ENCODE peak calls at places on chromosomes 4 and X, in four cellular contexts. T is Ammon's horn, G is EH, E is SJSA1. H is an unnamed sample.

GRCh38 chr4:86511590-86511989 is 82.5 kb upstream of the PTPN13 start:
- DNase-seq in T (no peak), G (no peak), E (no peak), H (no peak)

GRCh38 chr4:182862921-182863320 is 54.3 kb downstream of the DCTD start:
- DNase-seq in T (no peak), G (no peak), E (no peak), H (no peak)

GRCh38 chrX:19658030-19658429 is 142.7 kb upstream of the MAP3K15 start:
- DNase-seq in T (no peak), G (peak), E (no peak), H (no peak)

GRCh38 chrX:16658284-16658683 is 8.3 kb downstream of the S100G start:
- DNase-seq in T (no peak), G (peak), E (peak), H (no peak)

GRCh38 chrX:151393514-151393913 is 3.5 kb upstream of the VMA21 start:
- DNase-seq in T (no peak), G (no peak), E (no peak), H (no peak)

GRCh38 chr4:152920768-152921167 is 15.4 kb upstream of the FHDC1 start:
- DNase-seq in T (no peak), G (no peak), E (no peak), H (no peak)

GRCh38 chrX:30343206-30343605 is 34.0 kb upstream of the NR0B1 start:
- DNase-seq in T (no peak), G (no peak), E (no peak), H (no peak)

GRCh38 chrX:24479924-24480722 is 15.0 kb downstream of the PDK3 start:
- DNase-seq in T (peak), G (no peak), E (peak), H (peak)

GRCh38 chr4:84718699-84719098 is 135.8 kb downstream of the CDS1 start:
- DNase-seq in T (no peak), G (no peak), E (no peak), H (no peak)

GRCh38 chr4:133866328-133866699 is 335.3 kb downstream of the PABPC4L start:
- DNase-seq in T (no peak), G (no peak), E (peak), H (no peak)

GRCh38 chr4:3307486-3307885 is 14.7 kb downstream of the RGS12 start:
- DNase-seq in T (no peak), G (no peak), E (no peak), H (no peak)

GRCh38 chr4:40916218-40916555 is 166.4 kb downstream of the NSUN7 start:
- DNase-seq in T (peak), G (peak), E (no peak), H (no peak)

GRCh38 chr4:90951037-90951436 is 823.8 kb downstream of the CCSER1 start:
- DNase-seq in T (no peak), G (no peak), E (no peak), H (no peak)

GRCh38 chr4:22999419-22999818 is 306.7 kb downstream of the GBA3 start:
- DNase-seq in T (no peak), G (no peak), E (no peak), H (no peak)

GRCh38 chr4:87543835-87544461 is 14.8 kb upstream of the SPARCL1 start:
- DNase-seq in T (peak), G (peak), E (peak), H (peak)

GRCh38 chr4:47031713-47032404 is 492 bp downstream of the GABRB1 start:
- DNase-seq in T (peak), G (no peak), E (no peak), H (no peak)

GRCh38 chrX:10050481-10050880 is 83.3 kb downstream of the CLDN34 start:
- DNase-seq in T (no peak), G (no peak), E (no peak), H (no peak)

GRCh38 chr4:88219099-88219498 is 60.7 kb upstream of the ABCG2 start:
- DNase-seq in T (peak), G (peak), E (peak), H (peak)

GRCh38 chr4:98845960-98846359 is 83.0 kb downstream of the EIF4E start:
- DNase-seq in T (no peak), G (no peak), E (no peak), H (no peak)

GRCh38 chr4:183397741-183398297 is 46.6 kb upstream of the CDKN2AIP start:
- DNase-seq in T (no peak), G (no peak), E (no peak), H (no peak)

GRCh38 chrX:103585421-103586313 is at the start of gene TCEAL4:
- DNase-seq in T (peak), G (peak), E (peak), H (peak)

GRCh38 chr4:22500128-22500611 is 15.7 kb downstream of the ADGRA3 start:
- DNase-seq in T (no peak), G (no peak), E (no peak), H (no peak)

GRCh38 chr4:115489284-115489683 is 375.9 kb upstream of the NDST4 start:
- DNase-seq in T (no peak), G (no peak), E (no peak), H (no peak)

GRCh38 chrX:34810364-34810763 is 132.2 kb upstream of the FAM47B start:
- DNase-seq in T (no peak), G (peak), E (peak), H (no peak)

GRCh38 chr4:102627831-102628523 is 126.8 kb downstream of the NFKB1 start:
- DNase-seq in T (no peak), G (peak), E (peak), H (no peak)

GRCh38 chr4:156815717-156816319 is 155.8 kb downstream of the PDGFC start:
- DNase-seq in T (no peak), G (no peak), E (no peak), H (no peak)

GRCh38 chr4:145179201-145179860 is 1.1 kb downstream of the OTUD4 start:
- DNase-seq in T (peak), G (peak), E (peak), H (peak)

GRCh38 chr4:167537761-167538160 is 303.5 kb upstream of the SPOCK3 start:
- DNase-seq in T (no peak), G (no peak), E (no peak), H (no peak)

GRCh38 chr4:118798658-118799057 is 37.3 kb downstream of the SEC24D start:
- DNase-seq in T (no peak), G (no peak), E (no peak), H (no peak)

GRCh38 chr4:156578005-156578404 is 393.6 kb downstream of the PDGFC start:
- DNase-seq in T (no peak), G (no peak), E (no peak), H (no peak)

GRCh38 chr4:140046573-140046972 is 107.4 kb downstream of the MAML3 start:
- DNase-seq in T (no peak), G (no peak), E (no peak), H (no peak)

GRCh38 chrX:69014200-69014599 is 151.1 kb downstream of the PJA1 start:
- DNase-seq in T (no peak), G (peak), E (no peak), H (no peak)

GRCh38 chrX:12372111-12372510 is 233.8 kb downstream of the FRMPD4 start:
- DNase-seq in T (no peak), G (peak), E (no peak), H (no peak)

GRCh38 chrX:56758456-56758855 is 29.4 kb downstream of the NBDY start:
- DNase-seq in T (no peak), G (no peak), E (no peak), H (no peak)